ENCODE peak calls at places on chromosomes 6 and 20, in four cellular contexts. Y is Calu3, T is iris pigment epithelial cell, R is KBM-7. H is an unnamed sample.

GRCh38 chr20:33370296-33370695 is 31.0 kb downstream of the CDK5RAP1 start:
- DNase-seq in R (peak), T (peak), Y (no peak), H (no peak)

GRCh38 chr20:64176548-64177419 is 12.5 kb downstream of the MYT1 start:
- DNase-seq in R (no peak), Y (no peak), T (no peak), H (no peak)

GRCh38 chr6:42318485-42318884 is 100.8 kb upstream of the MRPS10 start:
- DNase-seq in Y (no peak), R (no peak), T (no peak), H (no peak)

GRCh38 chr6:106063448-106063850 is 22.7 kb upstream of the PRDM1 start:
- DNase-seq in R (no peak), T (peak), Y (no peak), H (no peak)

GRCh38 chr6:11368264-11368663 is 135.8 kb upstream of the NEDD9 start:
- DNase-seq in R (no peak), Y (no peak), T (no peak), H (no peak)

GRCh38 chr6:131490441-131490840 is 82.6 kb upstream of the ARG1 start:
- DNase-seq in R (no peak), Y (no peak), T (no peak), H (no peak)

GRCh38 chr6:91317984-91318383 is 731.1 kb upstream of the MAP3K7 start:
- DNase-seq in Y (no peak), T (no peak), R (no peak), H (no peak)

GRCh38 chr20:330233-331149 is 5.1 kb downstream of the SOX12 start:
- DNase-seq in Y (peak), T (peak), R (peak), H (peak)

GRCh38 chr6:18340781-18341551 is 46.2 kb upstream of the RNF144B start:
- DNase-seq in Y (no peak), R (no peak), T (no peak), H (no peak)

GRCh38 chr6:7137335-7138106 is 29.8 kb downstream of the RREB1 start:
- DNase-seq in Y (no peak), T (peak), R (peak), H (peak)

GRCh38 chr6:169620171-169621125 is 81.4 kb downstream of the WDR27 start:
- DNase-seq in Y (no peak), R (no peak), T (peak), H (no peak)

GRCh38 chr6:53128842-53129241 is 19.8 kb downstream of the GCM1 start:
- DNase-seq in Y (peak), R (no peak), T (no peak), H (no peak)

GRCh38 chr20:4973330-4974097 is 27.8 kb downstream of the SLC23A2 start:
- DNase-seq in T (peak), Y (peak), R (peak), H (peak)

GRCh38 chr6:12343440-12344162 is 53.4 kb downstream of the EDN1 start:
- DNase-seq in T (no peak), Y (peak), R (no peak), H (no peak)

GRCh38 chr6:3517350-3517749 is 60.5 kb upstream of the SLC22A23 start:
- DNase-seq in Y (no peak), R (no peak), T (peak), H (no peak)

GRCh38 chr20:34052414-34052813 is 58.7 kb downstream of the RALY start:
- DNase-seq in Y (no peak), R (no peak), T (no peak), H (no peak)

GRCh38 chr6:1584996-1585668 is 24.6 kb upstream of the FOXC1 start:
- DNase-seq in T (no peak), R (no peak), Y (no peak), H (no peak)

GRCh38 chr6:138238368-138238767 is 20.1 kb upstream of the PBOV1 start:
- DNase-seq in T (no peak), Y (no peak), R (no peak), H (no peak)

GRCh38 chr6:160767019-160767646 is 65.1 kb downstream of the PLG start:
- DNase-seq in R (peak), T (peak), Y (peak), H (no peak)

GRCh38 chr6:77548190-77548589 is 84.9 kb upstream of the HTR1B start:
- DNase-seq in Y (no peak), T (no peak), R (no peak), H (no peak)